ENCODE peak calls at places on chromosome 17, in four cellular contexts. Y is K562, J is HepG2, W is HCT116. A is an unnamed sample.

GRCh38 chr17:40313660-40314556 is 4.9 kb downstream of the RARA start:
- DNase-seq in W (no peak), Y (no peak), J (no peak), A (no peak)

GRCh38 chr17:16926061-16926511 is 45.8 kb downstream of the TNFRSF13B start:
- DNase-seq in Y (no peak), J (no peak), W (no peak), A (no peak)

GRCh38 chr17:67800495-67800928 is 24.8 kb upstream of the BPTF start:
- DNase-seq in J (peak), Y (peak), W (peak), A (peak)

GRCh38 chr17:19306160-19307111 is 56.1 kb downstream of the B9D1 start:
- DNase-seq in J (peak), W (no peak), Y (no peak), A (no peak)

GRCh38 chr17:17109231-17109630 is 67.0 kb downstream of the MPRIP start:
- DNase-seq in Y (no peak), J (no peak), W (no peak), A (no peak)

GRCh38 chr17:5418858-5419355 is 555 bp downstream of the NUP88 start:
- DNase-seq in J (peak), W (no peak), Y (no peak), A (no peak)

GRCh38 chr17:80599546-80600305 is 55.1 kb downstream of the RPTOR start:
- DNase-seq in Y (peak), W (no peak), J (peak), A (no peak)

GRCh38 chr17:9643611-9644010 is 1.7 kb upstream of the USP43 start:
- DNase-seq in Y (no peak), J (no peak), W (no peak), A (no peak)

DNA sequence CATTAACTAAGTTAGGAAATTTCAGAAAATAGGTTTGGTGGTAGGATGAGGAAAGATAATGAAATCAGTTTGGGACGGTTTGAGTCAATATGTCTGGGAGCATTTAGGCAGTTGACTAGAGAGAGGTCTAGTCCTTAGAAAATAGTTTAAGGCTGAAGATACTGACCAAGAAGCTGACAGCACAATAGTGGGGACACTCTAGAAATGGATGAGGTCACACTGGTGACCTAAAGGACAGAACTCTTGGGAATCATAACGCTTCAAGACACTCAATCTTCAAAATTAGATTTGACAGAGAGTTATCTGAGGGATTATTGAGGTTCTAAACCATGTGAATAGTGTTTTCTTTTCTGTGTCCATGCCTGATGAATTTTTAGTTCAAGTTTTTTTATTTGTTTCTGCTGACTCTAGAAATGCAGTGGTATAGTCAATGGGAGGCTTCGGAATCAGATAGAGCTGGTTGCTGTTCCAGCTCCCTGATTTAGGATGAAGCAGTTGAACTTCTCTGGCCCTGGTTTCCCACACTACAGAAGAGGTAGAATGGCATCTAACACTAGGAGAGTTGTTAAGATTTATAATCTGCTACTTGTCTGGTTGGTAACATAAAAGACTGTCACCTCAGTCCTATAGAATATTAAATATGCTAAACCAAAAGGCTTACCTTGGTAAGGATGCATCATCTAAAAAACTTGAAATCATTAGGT is 29.7 kb downstream of the MMD start:
- DNase-seq in J (no peak), W (no peak), Y (no peak), A (no peak)
- TF ChIP-seq POLR2AphosphoS5 in J (no peak), W (no peak), Y (no peak), A (no peak)

DNA sequence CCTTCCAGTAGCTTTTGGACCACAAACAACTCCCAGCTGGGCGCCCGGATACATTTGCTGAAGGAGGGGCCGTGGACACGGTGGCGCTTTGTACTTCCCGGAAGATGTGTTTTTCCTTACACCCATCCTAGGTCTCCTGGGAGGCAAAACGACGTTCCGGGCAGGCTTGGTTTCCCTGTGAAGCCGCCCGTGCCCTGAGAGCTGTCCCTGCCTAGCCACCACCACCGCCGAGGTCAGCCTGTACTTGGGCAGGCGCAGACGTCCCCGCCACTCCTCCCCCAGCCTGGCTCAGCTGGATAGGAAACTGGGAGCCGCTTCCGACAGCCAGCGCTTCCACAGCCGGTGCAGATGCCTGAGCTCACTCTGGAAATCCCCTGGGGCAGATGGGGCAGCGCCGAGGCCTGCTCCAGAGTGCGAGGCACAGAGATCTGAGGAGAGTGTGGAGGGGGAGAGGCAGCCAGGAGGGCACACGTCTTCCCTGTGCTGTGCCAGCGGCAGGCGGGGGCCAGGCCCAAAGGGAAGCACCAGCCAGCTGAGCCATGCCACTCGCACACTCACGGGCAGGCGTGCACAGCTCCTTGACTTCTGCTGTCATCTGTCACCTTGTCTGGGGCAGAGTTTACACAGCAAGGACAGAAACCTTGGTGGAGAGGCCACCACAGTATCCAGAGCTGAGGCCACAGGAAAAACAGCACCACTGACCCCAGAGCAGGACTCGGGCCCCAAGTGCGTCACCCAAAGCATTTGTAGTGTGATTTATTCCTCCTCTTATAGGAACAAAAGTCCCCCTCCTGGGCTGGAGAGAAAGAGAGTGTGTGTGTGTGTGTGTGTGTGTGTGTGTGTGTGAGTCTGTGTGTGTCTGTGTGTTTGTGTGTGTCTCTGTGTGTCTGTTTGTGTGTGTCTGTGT is 3.0 kb downstream of the RHBDF2 start:
- DNase-seq in W (no peak), J (peak), Y (no peak), A (no peak)
- TF ChIP-seq TCF7L2 in W (no peak), J (no peak), Y (no peak), A (no peak)

GRCh38 chr17:42835732-42836131 is 2.5 kb downstream of the PSME3 start:
- DNase-seq in Y (no peak), W (no peak), J (no peak), A (no peak)

GRCh38 chr17:42830971-42831370 is 2.2 kb upstream of the PSME3 start:
- DNase-seq in Y (no peak), W (no peak), J (no peak), A (no peak)

GRCh38 chr17:42833771-42834422 is 700 bp downstream of the PSME3 start:
- DNase-seq in J (no peak), W (no peak), Y (no peak), A (no peak)

GRCh38 chr17:42832213-42832933 is 824 bp upstream of the PSME3 start:
- DNase-seq in W (no peak), J (peak), Y (peak), A (no peak)

GRCh38 chr17:42832934-42833770 is at the start of gene PSME3:
- DNase-seq in W (peak), Y (peak), J (peak), A (peak)
- TF ChIP-seq POLR2AphosphoS5 in W (peak), Y (peak), J (peak), A (peak)

DNA sequence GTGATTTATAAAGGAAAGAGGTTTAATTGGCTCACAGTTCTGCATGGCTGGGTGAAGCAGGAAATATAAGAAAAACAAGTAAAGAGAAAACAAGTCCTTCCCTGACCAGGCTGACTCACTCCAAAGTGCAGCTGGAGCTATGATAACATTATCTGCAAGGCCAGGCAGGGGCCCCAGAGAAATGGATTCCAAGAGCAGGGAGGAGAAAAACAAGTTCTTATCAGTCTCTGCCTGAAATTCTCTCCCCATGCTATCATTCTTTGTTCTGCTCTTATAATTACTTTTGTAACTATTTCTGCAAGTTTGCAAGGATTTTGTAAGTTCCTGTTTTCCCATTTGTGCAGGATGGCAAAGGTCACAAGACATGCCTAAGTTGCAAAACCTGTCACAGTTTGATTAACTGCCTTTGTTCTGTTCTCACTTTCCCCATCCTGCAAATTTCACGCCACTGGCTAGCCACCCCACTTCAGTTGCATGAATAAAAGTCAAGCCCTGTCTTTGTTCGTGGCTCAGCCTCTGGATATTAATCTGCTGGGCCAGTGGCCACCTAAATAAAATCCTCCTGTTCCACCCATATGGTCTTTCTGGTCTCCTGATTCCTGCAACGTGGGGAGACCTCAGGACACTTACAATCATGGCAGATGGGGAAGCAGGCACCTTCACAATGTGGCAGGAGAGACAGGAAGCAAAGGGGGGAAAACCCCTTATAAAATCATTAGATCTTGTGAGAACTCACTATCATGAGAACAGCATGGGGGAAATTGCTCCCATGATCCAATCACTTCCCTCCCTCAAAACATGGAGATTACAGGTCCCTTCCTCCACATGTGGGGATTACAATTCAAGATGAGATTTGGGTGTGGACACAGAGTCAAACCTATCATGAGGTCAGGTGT is 13.1 kb downstream of the ABCA9 start:
- DNase-seq in W (no peak), J (peak), Y (peak), A (no peak)
- TF ChIP-seq TCF7L2 in W (no peak), J (peak), Y (peak), A (no peak)

GRCh38 chr17:42819939-42820535 is 4.0 kb downstream of the BECN1 start:
- DNase-seq in J (peak), W (peak), Y (peak), A (no peak)

GRCh38 chr17:42821176-42821575 is 2.9 kb downstream of the BECN1 start:
- DNase-seq in J (no peak), Y (no peak), W (no peak), A (no peak)

GRCh38 chr17:42814633-42815399 is 9.3 kb downstream of the BECN1 start:
- DNase-seq in W (no peak), Y (no peak), J (no peak), A (no peak)

GRCh38 chr17:42818379-42818778 is 5.7 kb downstream of the BECN1 start:
- DNase-seq in Y (no peak), W (no peak), J (no peak), A (no peak)

DNA sequence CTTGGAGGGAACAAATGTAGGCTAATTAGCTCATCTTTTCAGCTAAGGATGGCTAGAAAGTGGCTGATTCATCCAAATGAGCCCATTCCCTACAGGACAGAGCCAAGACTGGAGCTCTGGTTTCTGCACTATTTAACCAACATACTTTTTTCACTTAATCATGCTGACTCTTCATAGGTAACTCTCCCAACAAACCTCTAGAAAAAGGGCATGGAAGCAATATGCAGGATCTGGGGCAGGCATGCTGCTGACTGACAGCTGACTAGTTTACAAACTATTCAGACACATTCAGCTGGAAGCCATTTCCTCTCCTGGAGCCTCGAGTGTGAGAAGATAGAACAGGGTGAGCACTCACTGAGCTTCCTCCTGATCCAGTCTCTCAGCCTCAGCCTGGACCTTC is 6.2 kb downstream of the BECN1 start:
- DNase-seq in J (no peak), W (no peak), Y (no peak), A (no peak)
- TF ChIP-seq POLR2AphosphoS5 in J (no peak), W (no peak), Y (no peak), A (no peak)

GRCh38 chr17:82804442-82805191 is 35.2 kb downstream of the ZNF750 start:
- DNase-seq in J (no peak), W (no peak), Y (no peak), A (no peak)
- TF ChIP-seq TCF7L2 in J (no peak), W (no peak), Y (no peak), A (no peak)

GRCh38 chr17:31560836-31561235 is 169.4 kb downstream of the RAB11FIP4 start:
- DNase-seq in Y (no peak), W (no peak), J (no peak), A (no peak)

GRCh38 chr17:31556969-31557620 is 165.6 kb downstream of the RAB11FIP4 start:
- DNase-seq in J (no peak), W (no peak), Y (no peak), A (no peak)

GRCh38 chr17:31561469-31562412 is 170.3 kb downstream of the RAB11FIP4 start:
- DNase-seq in Y (no peak), W (no peak), J (no peak), A (no peak)

GRCh38 chr17:31559647-31560501 is 168.4 kb downstream of the RAB11FIP4 start:
- DNase-seq in J (no peak), Y (no peak), W (no peak), A (no peak)

GRCh38 chr17:31558748-31559646 is 167.5 kb downstream of the RAB11FIP4 start:
- DNase-seq in J (peak), W (peak), Y (peak), A (no peak)
- TF ChIP-seq POLR2AphosphoS5 in J (no peak), W (peak), Y (no peak), A (peak)

GRCh38 chr17:78106211-78106610 is 22.3 kb downstream of the TMC6 start:
- DNase-seq in W (no peak), J (no peak), Y (no peak), A (no peak)
- TF ChIP-seq TCF7L2 in W (no peak), J (no peak), Y (no peak), A (no peak)

DNA sequence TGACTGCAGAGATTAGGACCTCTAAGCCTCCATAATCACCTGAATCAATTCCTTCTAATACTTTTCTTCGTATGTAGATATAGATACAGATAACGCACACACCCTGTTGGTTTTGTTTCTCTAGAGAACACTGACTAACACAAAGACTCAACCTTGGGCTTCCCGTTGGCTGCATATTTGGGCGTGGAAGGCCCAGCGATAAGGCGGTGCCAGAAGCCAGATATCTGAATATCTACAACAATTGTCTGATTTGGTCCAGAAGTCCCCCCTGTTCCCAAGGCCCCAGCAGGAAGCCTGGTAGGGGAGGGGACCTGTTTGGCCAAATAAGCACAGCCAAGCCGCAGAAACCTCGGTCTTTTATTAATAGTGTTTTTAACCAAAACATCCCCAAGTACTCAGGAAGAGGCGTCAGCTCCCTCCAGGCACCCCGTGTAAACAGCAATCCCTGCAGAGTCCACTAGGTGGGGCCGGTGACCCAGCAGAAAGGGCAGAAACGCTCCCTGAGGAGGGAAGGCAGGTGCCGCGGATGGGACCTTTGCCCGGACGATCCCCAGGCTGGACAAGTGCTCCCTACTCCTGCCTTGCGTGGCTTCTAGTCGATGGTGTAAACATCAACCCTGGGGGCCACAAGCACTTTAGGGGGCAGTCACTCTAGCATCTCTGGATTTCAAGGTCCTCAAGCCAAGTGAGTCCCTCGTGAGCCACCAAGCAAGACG is 56.9 kb downstream of the ABR start:
- DNase-seq in Y (peak), W (peak), J (peak), A (no peak)
- TF ChIP-seq POLR2AphosphoS5 in Y (no peak), W (no peak), J (no peak), A (no peak)